ENCODE peak calls at places on chromosomes 11 and 22, in ten cellular contexts. One of them, this sample, is unnamed.

GRCh38 chr11:129458756-129459535 is 83.3 kb downstream of the BARX2 start:
- DNase-seq in cardiac fibroblast: no peak
- DNase-seq in H1: no peak
- DNase-seq in right lobe of liver: no peak
- DNase-seq in upper lobe of right lung: no peak
- DNase-seq in cardiac muscle cell: no peak
- DNase-seq in fibroblast of lung: no peak
- DNase-seq in right atrium auricular region: no peak
- DNase-seq in psoas muscle: no peak
- DNase-seq in MCF 10A: no peak
- DNase-seq in this sample: no peak

GRCh38 chr11:110086892-110087309 is 6.3 kb upstream of the ZC3H12C start:
- DNase-seq in cardiac fibroblast: peak
- DNase-seq in H1: no peak
- DNase-seq in right lobe of liver: no peak
- DNase-seq in upper lobe of right lung: no peak
- DNase-seq in cardiac muscle cell: no peak
- DNase-seq in fibroblast of lung: peak
- DNase-seq in right atrium auricular region: no peak
- DNase-seq in psoas muscle: no peak
- DNase-seq in MCF 10A: peak
- DNase-seq in this sample: no peak

GRCh38 chr11:59615132-59615636 is 390 bp downstream of the OSBP start:
- DNase-seq in cardiac fibroblast: no peak
- DNase-seq in H1: peak
- DNase-seq in right lobe of liver: peak
- DNase-seq in upper lobe of right lung: peak
- DNase-seq in cardiac muscle cell: no peak
- DNase-seq in fibroblast of lung: peak
- DNase-seq in right atrium auricular region: peak
- DNase-seq in psoas muscle: peak
- DNase-seq in MCF 10A: peak
- DNase-seq in this sample: peak

GRCh38 chr11:125327494-125328130 is 163.1 kb downstream of the PKNOX2 start:
- DNase-seq in cardiac fibroblast: no peak
- DNase-seq in H1: no peak
- DNase-seq in right lobe of liver: no peak
- DNase-seq in upper lobe of right lung: no peak
- DNase-seq in cardiac muscle cell: no peak
- DNase-seq in fibroblast of lung: no peak
- DNase-seq in right atrium auricular region: no peak
- DNase-seq in psoas muscle: no peak
- DNase-seq in MCF 10A: no peak
- DNase-seq in this sample: no peak

GRCh38 chr11:1554981-1555712 is 16.9 kb downstream of the DUSP8 start:
- DNase-seq in cardiac fibroblast: no peak
- DNase-seq in H1: no peak
- DNase-seq in right lobe of liver: no peak
- DNase-seq in upper lobe of right lung: peak
- DNase-seq in cardiac muscle cell: no peak
- DNase-seq in fibroblast of lung: no peak
- DNase-seq in right atrium auricular region: no peak
- DNase-seq in psoas muscle: no peak
- DNase-seq in MCF 10A: no peak
- DNase-seq in this sample: no peak

GRCh38 chr11:111378773-111379499 is at the start of gene POU2AF1:
- DNase-seq in cardiac fibroblast: peak
- DNase-seq in H1: no peak
- DNase-seq in right lobe of liver: no peak
- DNase-seq in upper lobe of right lung: no peak
- DNase-seq in cardiac muscle cell: no peak
- DNase-seq in fibroblast of lung: peak
- DNase-seq in right atrium auricular region: no peak
- DNase-seq in psoas muscle: no peak
- DNase-seq in MCF 10A: peak
- DNase-seq in this sample: peak

GRCh38 chr11:58923300-58923788 is 15.9 kb upstream of the GLYATL1 start:
- DNase-seq in cardiac fibroblast: peak
- DNase-seq in H1: no peak
- DNase-seq in right lobe of liver: no peak
- DNase-seq in upper lobe of right lung: no peak
- DNase-seq in cardiac muscle cell: peak
- DNase-seq in fibroblast of lung: peak
- DNase-seq in right atrium auricular region: no peak
- DNase-seq in psoas muscle: no peak
- DNase-seq in MCF 10A: peak
- DNase-seq in this sample: no peak

GRCh38 chr11:79274636-79275315 is 166.1 kb downstream of the TENM4 start:
- DNase-seq in cardiac fibroblast: no peak
- DNase-seq in H1: no peak
- DNase-seq in right lobe of liver: no peak
- DNase-seq in upper lobe of right lung: no peak
- DNase-seq in cardiac muscle cell: no peak
- DNase-seq in fibroblast of lung: peak
- DNase-seq in right atrium auricular region: no peak
- DNase-seq in psoas muscle: no peak
- DNase-seq in MCF 10A: no peak
- DNase-seq in this sample: no peak

GRCh38 chr11:68503281-68503687 is 42.7 kb downstream of the PPP6R3 start:
- DNase-seq in cardiac fibroblast: peak
- DNase-seq in H1: no peak
- DNase-seq in right lobe of liver: no peak
- DNase-seq in upper lobe of right lung: no peak
- DNase-seq in cardiac muscle cell: no peak
- DNase-seq in fibroblast of lung: no peak
- DNase-seq in right atrium auricular region: no peak
- DNase-seq in psoas muscle: no peak
- DNase-seq in MCF 10A: no peak
- DNase-seq in this sample: no peak

GRCh38 chr22:30474683-30475424 is 3.0 kb upstream of the SEC14L3 start:
- DNase-seq in cardiac fibroblast: no peak
- DNase-seq in H1: no peak
- DNase-seq in right lobe of liver: no peak
- DNase-seq in upper lobe of right lung: no peak
- DNase-seq in cardiac muscle cell: no peak
- DNase-seq in fibroblast of lung: no peak
- DNase-seq in right atrium auricular region: no peak
- DNase-seq in psoas muscle: no peak
- DNase-seq in MCF 10A: no peak
- DNase-seq in this sample: no peak

GRCh38 chr11:128662960-128663359 is 30.9 kb upstream of the FLI1 start:
- DNase-seq in cardiac fibroblast: no peak
- DNase-seq in H1: no peak
- DNase-seq in right lobe of liver: no peak
- DNase-seq in upper lobe of right lung: no peak
- DNase-seq in cardiac muscle cell: no peak
- DNase-seq in fibroblast of lung: no peak
- DNase-seq in right atrium auricular region: no peak
- DNase-seq in psoas muscle: no peak
- DNase-seq in MCF 10A: no peak
- DNase-seq in this sample: no peak

GRCh38 chr22:44440224-44441160 is 57.5 kb downstream of the RTL6 start:
- DNase-seq in cardiac fibroblast: no peak
- DNase-seq in H1: no peak
- DNase-seq in right lobe of liver: no peak
- DNase-seq in upper lobe of right lung: peak
- DNase-seq in cardiac muscle cell: no peak
- DNase-seq in fibroblast of lung: no peak
- DNase-seq in right atrium auricular region: no peak
- DNase-seq in psoas muscle: no peak
- DNase-seq in MCF 10A: no peak
- DNase-seq in this sample: no peak

GRCh38 chr11:93845181-93846092 is 5.0 kb downstream of the VSTM5 start:
- DNase-seq in cardiac fibroblast: no peak
- DNase-seq in H1: no peak
- DNase-seq in right lobe of liver: no peak
- DNase-seq in upper lobe of right lung: no peak
- DNase-seq in cardiac muscle cell: no peak
- DNase-seq in fibroblast of lung: peak
- DNase-seq in right atrium auricular region: no peak
- DNase-seq in psoas muscle: no peak
- DNase-seq in MCF 10A: no peak
- DNase-seq in this sample: no peak

GRCh38 chr11:2390871-2391662 is 9.5 kb upstream of the TSSC4 start:
- DNase-seq in cardiac fibroblast: peak
- DNase-seq in H1: peak
- DNase-seq in right lobe of liver: no peak
- DNase-seq in upper lobe of right lung: no peak
- DNase-seq in cardiac muscle cell: no peak
- DNase-seq in fibroblast of lung: peak
- DNase-seq in right atrium auricular region: no peak
- DNase-seq in psoas muscle: no peak
- DNase-seq in MCF 10A: no peak
- DNase-seq in this sample: no peak

DNA sequence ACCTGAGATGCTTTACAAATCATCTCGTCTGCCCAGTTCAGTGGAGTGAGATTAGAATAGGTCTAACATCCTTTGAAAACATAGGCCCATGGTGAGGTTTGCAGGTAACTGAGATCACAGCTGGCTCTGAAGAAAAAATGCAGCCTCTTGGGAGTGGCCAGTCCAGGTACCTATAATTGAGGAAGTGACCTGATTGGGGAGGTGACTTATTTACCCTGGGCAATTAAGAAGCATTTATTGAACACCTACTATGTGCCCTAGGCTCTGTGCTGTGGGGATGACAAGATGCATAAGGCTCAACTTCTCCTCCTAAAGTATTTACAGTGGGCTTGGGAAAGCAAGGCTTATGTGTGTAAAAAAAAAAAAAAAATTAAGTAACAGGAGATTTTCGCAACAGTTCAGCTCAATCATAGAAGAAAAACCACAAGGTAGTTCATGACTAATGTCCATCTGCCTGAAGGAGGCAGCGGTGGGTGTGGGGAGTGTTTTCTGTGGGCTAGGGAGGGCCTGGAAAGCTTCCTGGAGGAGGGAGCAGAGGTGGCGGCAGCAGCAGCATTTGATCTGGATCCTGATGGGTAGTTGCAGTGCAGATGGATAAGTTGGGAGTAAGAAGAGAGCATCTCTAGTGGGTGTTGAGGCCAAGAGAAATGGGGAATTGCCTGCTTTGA is 16.1 kb downstream of the MICAL2 start:
- DNase-seq in cardiac fibroblast: peak
- DNase-seq in H1: no peak
- DNase-seq in right lobe of liver: no peak
- DNase-seq in upper lobe of right lung: peak
- DNase-seq in cardiac muscle cell: no peak
- DNase-seq in fibroblast of lung: peak
- DNase-seq in right atrium auricular region: no peak
- DNase-seq in psoas muscle: no peak
- DNase-seq in MCF 10A: peak
- DNase-seq in this sample: no peak
- TF ChIP-seq CTCF in cardiac fibroblast: no peak
- TF ChIP-seq CTCF in H1: peak
- TF ChIP-seq CTCF in right lobe of liver: no peak
- TF ChIP-seq CTCF in upper lobe of right lung: peak
- TF ChIP-seq CTCF in cardiac muscle cell: peak
- TF ChIP-seq CTCF in fibroblast of lung: no peak
- TF ChIP-seq CTCF in right atrium auricular region: no peak
- TF ChIP-seq CTCF in psoas muscle: no peak
- TF ChIP-seq CTCF in MCF 10A: no peak
- TF ChIP-seq CTCF in this sample: no peak

DNA sequence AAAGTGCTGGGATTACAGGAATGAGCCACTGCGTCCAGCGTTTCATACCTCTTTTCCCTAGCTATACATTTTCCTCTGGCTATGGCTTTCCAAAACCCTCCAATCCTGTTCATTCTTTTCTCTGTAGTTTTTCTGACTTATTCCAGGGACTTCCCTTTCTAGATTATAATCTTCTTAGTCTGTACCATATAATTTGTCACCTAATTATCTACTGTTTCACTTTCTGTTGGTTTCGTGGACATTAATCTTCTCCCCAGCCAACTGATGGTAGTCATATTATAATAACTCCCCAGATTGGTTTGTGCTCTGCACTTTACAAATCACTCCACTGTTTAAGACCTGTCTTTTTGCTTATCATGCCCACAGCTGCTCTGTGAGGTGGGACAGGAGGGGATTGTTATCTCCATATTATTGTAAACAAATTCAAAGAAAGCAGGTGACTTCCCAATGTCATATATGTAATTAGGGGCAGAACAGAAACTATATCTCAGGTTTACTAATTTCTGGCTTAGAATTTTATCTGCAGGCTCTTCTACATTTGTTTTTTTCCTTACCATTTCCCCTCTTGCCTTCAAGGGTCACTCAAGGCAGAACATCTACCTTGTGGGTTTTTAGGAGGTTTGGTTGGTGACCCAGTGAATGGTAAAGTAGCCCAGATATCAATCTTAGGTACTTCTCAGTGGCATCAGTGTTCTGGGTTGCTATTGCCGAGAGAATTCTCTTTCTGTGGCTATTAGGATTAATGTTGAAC is 23.9 kb downstream of the STIM1 start:
- DNase-seq in cardiac fibroblast: no peak
- DNase-seq in H1: no peak
- DNase-seq in right lobe of liver: no peak
- DNase-seq in upper lobe of right lung: no peak
- DNase-seq in cardiac muscle cell: no peak
- DNase-seq in fibroblast of lung: no peak
- DNase-seq in right atrium auricular region: no peak
- DNase-seq in psoas muscle: no peak
- DNase-seq in MCF 10A: no peak
- DNase-seq in this sample: no peak
- TF ChIP-seq CTCF in cardiac fibroblast: no peak
- TF ChIP-seq CTCF in H1: no peak
- TF ChIP-seq CTCF in right lobe of liver: no peak
- TF ChIP-seq CTCF in upper lobe of right lung: no peak
- TF ChIP-seq CTCF in cardiac muscle cell: no peak
- TF ChIP-seq CTCF in fibroblast of lung: no peak
- TF ChIP-seq CTCF in right atrium auricular region: no peak
- TF ChIP-seq CTCF in psoas muscle: no peak
- TF ChIP-seq CTCF in MCF 10A: no peak
- TF ChIP-seq CTCF in this sample: no peak

DNA sequence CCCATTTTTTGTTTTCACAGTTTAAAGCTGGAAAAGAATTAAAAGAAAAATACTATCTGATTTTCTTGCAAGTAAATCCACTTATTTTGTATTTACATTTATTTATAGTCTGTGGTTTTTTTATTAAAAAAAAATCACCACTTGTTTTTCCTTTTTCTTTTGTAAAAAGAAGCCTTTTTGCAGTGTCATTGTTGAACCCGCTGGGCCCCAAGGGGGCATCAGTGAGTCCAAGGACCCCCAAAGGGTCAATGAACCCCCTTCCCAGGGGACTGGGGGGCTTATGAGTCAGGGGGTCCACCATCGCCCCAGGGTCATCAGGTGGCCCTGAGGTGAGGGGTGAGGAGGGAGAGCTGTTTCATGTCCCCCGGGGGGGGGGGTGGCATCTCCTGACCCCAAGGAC is 34.0 kb upstream of the EIF3D start:
- DNase-seq in cardiac fibroblast: no peak
- DNase-seq in H1: no peak
- DNase-seq in right lobe of liver: no peak
- DNase-seq in upper lobe of right lung: no peak
- DNase-seq in cardiac muscle cell: no peak
- DNase-seq in fibroblast of lung: no peak
- DNase-seq in right atrium auricular region: no peak
- DNase-seq in psoas muscle: no peak
- DNase-seq in MCF 10A: no peak
- DNase-seq in this sample: no peak
- TF ChIP-seq CTCF in cardiac fibroblast: no peak
- TF ChIP-seq CTCF in H1: peak
- TF ChIP-seq CTCF in right lobe of liver: no peak
- TF ChIP-seq CTCF in upper lobe of right lung: no peak
- TF ChIP-seq CTCF in cardiac muscle cell: no peak
- TF ChIP-seq CTCF in fibroblast of lung: no peak
- TF ChIP-seq CTCF in right atrium auricular region: no peak
- TF ChIP-seq CTCF in psoas muscle: no peak
- TF ChIP-seq CTCF in MCF 10A: no peak
- TF ChIP-seq CTCF in this sample: no peak

GRCh38 chr11:107683807-107684206 is 28.0 kb downstream of the SLN start:
- DNase-seq in cardiac fibroblast: peak
- DNase-seq in H1: no peak
- DNase-seq in right lobe of liver: no peak
- DNase-seq in upper lobe of right lung: no peak
- DNase-seq in cardiac muscle cell: no peak
- DNase-seq in fibroblast of lung: no peak
- DNase-seq in right atrium auricular region: no peak
- DNase-seq in psoas muscle: no peak
- DNase-seq in MCF 10A: peak
- DNase-seq in this sample: no peak
- TF ChIP-seq CTCF in cardiac fibroblast: peak
- TF ChIP-seq CTCF in H1: no peak
- TF ChIP-seq CTCF in right lobe of liver: no peak
- TF ChIP-seq CTCF in upper lobe of right lung: peak
- TF ChIP-seq CTCF in cardiac muscle cell: peak
- TF ChIP-seq CTCF in fibroblast of lung: peak
- TF ChIP-seq CTCF in right atrium auricular region: peak
- TF ChIP-seq CTCF in psoas muscle: peak
- TF ChIP-seq CTCF in MCF 10A: peak
- TF ChIP-seq CTCF in this sample: no peak